ENCODE peak calls at places on chromosome 12, in eight cellular contexts. I is activated gamma-delta T cell treated with Interleukin-2 at 50 U/mL for 16 hours; P is stimulated activated CD4-positive, alpha-beta T cell treated with anti-CD3 and anti-CD28 coated beads, TNF-alpha, amount 100 ng/mL, for 1 hour; N is activated T-cell treated with anti-CD3 and anti-CD28 coated beads, Interleukin-2, amount 50 U/mL, for 72 hours; E is GM12865; S is KBM-7; W is neural crest cell; Z is GM03348. T is an unnamed sample.

GRCh38 chr12:2083561-2083960 is 30.8 kb downstream of the CACNA1C start:
- DNase-seq in I (no peak), P (no peak), N (no peak), E (no peak), S (no peak), W (no peak), Z (no peak), T (no peak)

GRCh38 chr12:64180951-64181350 is 41.1 kb downstream of the KICS2 start:
- DNase-seq in I (no peak), P (no peak), N (no peak), E (no peak), S (no peak), W (no peak), Z (peak), T (no peak)

GRCh38 chr12:70255311-70255710 is 12.1 kb downstream of the CNOT2 start:
- DNase-seq in I (no peak), P (no peak), N (no peak), E (no peak), S (no peak), W (no peak), Z (peak), T (no peak)

GRCh38 chr12:50734409-50735263 is 29.3 kb upstream of the ATF1 start:
- DNase-seq in I (peak), P (no peak), N (peak), E (peak), S (peak), W (peak), Z (peak), T (peak)

GRCh38 chr12:115444336-115444735 is 760.4 kb upstream of the TBX3 start:
- DNase-seq in I (no peak), P (no peak), N (no peak), E (no peak), S (no peak), W (no peak), Z (peak), T (no peak)

GRCh38 chr12:127277882-127278281 is 989.1 kb upstream of the TMEM132C start:
- DNase-seq in I (no peak), P (no peak), N (no peak), E (peak), S (no peak), W (no peak), Z (no peak), T (no peak)

GRCh38 chr12:32179011-32179395 is 72.4 kb downstream of the BICD1 start:
- DNase-seq in I (no peak), P (no peak), N (no peak), E (no peak), S (no peak), W (no peak), Z (no peak), T (no peak)

GRCh38 chr12:13851828-13852227 is 129.6 kb downstream of the GRIN2B start:
- DNase-seq in I (no peak), P (no peak), N (no peak), E (no peak), S (no peak), W (peak), Z (no peak), T (no peak)

GRCh38 chr12:13339538-13339937 is 143.0 kb downstream of the EMP1 start:
- DNase-seq in I (no peak), P (no peak), N (no peak), E (no peak), S (no peak), W (no peak), Z (no peak), T (no peak)

GRCh38 chr12:106433055-106433454 is 75.5 kb downstream of the POLR3B start:
- DNase-seq in I (no peak), P (no peak), N (no peak), E (no peak), S (no peak), W (no peak), Z (no peak), T (no peak)

GRCh38 chr12:109776624-109777023 is 56.6 kb downstream of the TRPV4 start:
- DNase-seq in I (no peak), P (no peak), N (no peak), E (no peak), S (no peak), W (no peak), Z (no peak), T (no peak)

GRCh38 chr12:106517314-106517713 is 65.5 kb upstream of the RFX4 start:
- DNase-seq in I (no peak), P (no peak), N (no peak), E (no peak), S (no peak), W (no peak), Z (no peak), T (no peak)

GRCh38 chr12:18676112-18676511 is 61.7 kb downstream of the PLCZ1 start:
- DNase-seq in I (no peak), P (no peak), N (no peak), E (no peak), S (no peak), W (no peak), Z (no peak), T (no peak)